ENCODE peak calls at places on chromosomes 16 and 17, in six cellular contexts. H is A549, S is adipocyte, G is fibroblast of lung, W is fibroblast of the aortic adventitia, Z is AG10803. F is an unnamed sample.

GRCh38 chr16:50861926-50862325 is 120.0 kb downstream of the CYLD start:
- DNase-seq in H (peak; percentile 21), S (peak; percentile 41), G (peak; percentile 90), W (peak; percentile 64), Z (peak; percentile 21), F (peak; percentile 52)

GRCh38 chr16:29816694-29817441 is 916 bp downstream of the PAGR1 start:
- DNase-seq in H (peak; percentile 67), S (peak; percentile 80), G (peak; percentile 70), W (peak; percentile 58), Z (peak; percentile 60), F (peak; percentile 63)

GRCh38 chr17:58302171-58302918 is 21.6 kb upstream of the MPO start:
- DNase-seq in H (no peak), S (no peak), G (no peak), W (no peak), Z (no peak), F (no peak)

GRCh38 chr17:11545002-11545401 is 53.3 kb upstream of the DNAH9 start:
- DNase-seq in H (no peak), S (no peak), G (no peak), W (no peak), Z (no peak), F (no peak)

GRCh38 chr17:47315451-47316266 is 8.1 kb upstream of the EFCAB13 start:
- DNase-seq in H (peak; percentile 84), S (peak; percentile 92), G (peak; percentile 86), W (peak; percentile 90), Z (peak; percentile 79), F (peak; percentile 98)

GRCh38 chr16:75535901-75536300 is at the start of gene CHST5:
- DNase-seq in H (no peak), S (no peak), G (no peak), W (no peak), Z (no peak), F (no peak)

GRCh38 chr17:64057701-64058263 is 37.3 kb upstream of the ICAM2 start:
- DNase-seq in H (no peak), S (no peak), G (no peak), W (no peak), Z (no peak), F (no peak)

GRCh38 chr16:57984443-57985203 is 13.7 kb upstream of the CNGB1 start:
- DNase-seq in H (peak; percentile 69), S (peak; percentile 66), G (peak; percentile 68), W (peak; percentile 51), Z (peak; percentile 29), F (peak; percentile 71)

GRCh38 chr16:19396555-19397011 is 21.1 kb upstream of the TMC5 start:
- DNase-seq in H (no peak), S (no peak), G (no peak), W (no peak), Z (no peak), F (no peak)

GRCh38 chr16:81632392-81633146 is 146.5 kb upstream of the PLCG2 start:
- DNase-seq in H (peak; percentile 60), S (peak; percentile 61), G (peak; percentile 95), W (no peak), Z (peak; percentile 69), F (peak; percentile 52)

GRCh38 chr16:2514333-2515179 is 804 bp downstream of the ATP6V0C start:
- DNase-seq in H (no peak), S (peak; percentile 43), G (no peak), W (no peak), Z (no peak), F (no peak)

GRCh38 chr16:53771655-53772497 is 67.9 kb downstream of the FTO start:
- DNase-seq in H (no peak), S (peak; percentile 48), G (no peak), W (no peak), Z (peak; percentile 65), F (peak; percentile 29)

GRCh38 chr17:2656293-2656692 is 55.3 kb downstream of the CLUH start:
- DNase-seq in H (no peak), S (no peak), G (no peak), W (no peak), Z (no peak), F (peak; percentile 40)

GRCh38 chr17:42514867-42515266 is 21.2 kb upstream of the NAGLU start:
- DNase-seq in H (no peak), S (no peak), G (no peak), W (no peak), Z (no peak), F (no peak)

GRCh38 chr16:88554711-88555264 is 15.4 kb upstream of the ZC3H18 start:
- DNase-seq in H (no peak), S (no peak), G (no peak), W (no peak), Z (no peak), F (no peak)

GRCh38 chr16:31869511-31870201 is 4.0 kb upstream of the ZNF267 start:
- DNase-seq in H (no peak), S (peak; percentile 36), G (peak; percentile 80), W (peak; percentile 67), Z (peak; percentile 66), F (peak; percentile 70)

GRCh38 chr17:1365445-1366039 is 34.5 kb downstream of the YWHAE start:
- DNase-seq in H (peak; percentile 82), S (peak; percentile 94), G (peak; percentile 68), W (peak; percentile 89), Z (peak; percentile 78), F (peak; percentile 86)

GRCh38 chr17:45775576-45776011 is 8.5 kb upstream of the CRHR1 start:
- DNase-seq in H (no peak), S (no peak), G (no peak), W (no peak), Z (peak; percentile 12), F (no peak)

GRCh38 chr16:49129935-49130334 is 151.7 kb downstream of the CBLN1 start:
- DNase-seq in H (no peak), S (no peak), G (no peak), W (no peak), Z (no peak), F (no peak)

GRCh38 chr16:85422374-85423185 is 190.5 kb upstream of the GSE1 start:
- DNase-seq in H (no peak), S (no peak), G (no peak), W (no peak), Z (no peak), F (no peak)

GRCh38 chr17:82372063-82372590 is 562 bp downstream of the UTS2R start:
- DNase-seq in H (no peak), S (no peak), G (no peak), W (no peak), Z (no peak), F (no peak)

GRCh38 chr17:82375359-82376041 is 3.9 kb downstream of the UTS2R start:
- DNase-seq in H (no peak), S (no peak), G (no peak), W (no peak), Z (no peak), F (no peak)

GRCh38 chr17:82372591-82373452 is 1.3 kb downstream of the UTS2R start:
- DNase-seq in H (no peak), S (no peak), G (no peak), W (no peak), Z (no peak), F (no peak)

GRCh38 chr17:82374626-82375331 is 3.2 kb downstream of the UTS2R start:
- DNase-seq in H (no peak), S (no peak), G (no peak), W (no peak), Z (no peak), F (no peak)

GRCh38 chr17:82373731-82374625 is 2.4 kb downstream of the UTS2R start:
- DNase-seq in H (no peak), S (no peak), G (no peak), W (no peak), Z (no peak), F (no peak)
- H3K4me3 ChIP-seq in H (no peak overlapping the region), S (no peak overlapping the region), G (no peak overlapping the region), W (no peak overlapping the region), Z (no peak overlapping the region), F (no peak overlapping the region)

GRCh38 chr16:86577314-86577971 is 906 bp upstream of the FOXL1 start:
- DNase-seq in H (no peak), S (no peak), G (peak; percentile 80), W (no peak), Z (no peak), F (peak; percentile 69)
- H3K4me3 ChIP-seq in H (peak overlapping the region; percentile 59), S (peak overlapping the region; percentile 83), G (peak overlapping the region; percentile 62), W (peak overlapping the region; percentile 68), Z (peak overlapping the region; percentile 71), F (no peak overlapping the region)

GRCh38 chr17:77735051-77735340 is 223.5 kb upstream of the TNRC6C start:
- DNase-seq in H (no peak), S (no peak), G (no peak), W (no peak), Z (no peak), F (no peak)
- H3K4me3 ChIP-seq in H (no peak overlapping the region), S (peak overlapping the region; percentile 5), G (no peak overlapping the region), W (no peak overlapping the region), Z (no peak overlapping the region), F (no peak overlapping the region)

DNA sequence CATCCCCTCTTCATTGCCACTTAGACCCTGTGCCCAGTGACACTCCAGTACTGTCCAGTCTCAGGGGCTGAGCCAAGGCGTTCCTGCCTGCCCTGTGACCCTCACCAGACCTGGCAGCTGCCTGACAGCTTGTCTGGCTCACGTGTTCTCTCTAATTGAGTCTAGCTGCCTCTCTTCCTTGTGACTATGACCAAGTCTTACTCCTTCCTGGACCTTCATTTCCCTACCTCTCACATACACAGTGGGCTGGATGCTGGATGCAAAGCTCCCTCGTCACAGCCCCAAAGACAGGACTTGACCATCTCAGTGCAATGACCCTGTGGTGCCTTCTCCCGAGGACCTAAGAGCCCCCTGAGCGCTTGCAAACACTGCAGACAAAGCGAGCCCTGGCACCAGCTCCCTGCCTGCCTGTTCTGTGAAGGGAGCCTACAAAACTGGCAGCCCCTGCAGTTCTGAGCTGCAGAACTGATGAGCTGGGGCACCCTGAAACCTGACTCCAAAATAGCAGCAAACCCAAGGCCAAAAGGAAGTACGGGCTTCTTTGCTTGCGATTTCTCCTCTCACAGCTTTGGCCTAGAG is 1.7 kb downstream of the DEXI start:
- DNase-seq in H (no peak), S (peak; percentile 59), G (no peak), W (no peak), Z (no peak), F (no peak)
- H3K4me3 ChIP-seq in H (peak overlapping the region; percentile 87), S (peak overlapping the region; percentile 93), G (peak overlapping the region; percentile 94), W (peak overlapping the region; percentile 85), Z (peak overlapping the region; percentile 77), F (peak overlapping the region; percentile 69)

DNA sequence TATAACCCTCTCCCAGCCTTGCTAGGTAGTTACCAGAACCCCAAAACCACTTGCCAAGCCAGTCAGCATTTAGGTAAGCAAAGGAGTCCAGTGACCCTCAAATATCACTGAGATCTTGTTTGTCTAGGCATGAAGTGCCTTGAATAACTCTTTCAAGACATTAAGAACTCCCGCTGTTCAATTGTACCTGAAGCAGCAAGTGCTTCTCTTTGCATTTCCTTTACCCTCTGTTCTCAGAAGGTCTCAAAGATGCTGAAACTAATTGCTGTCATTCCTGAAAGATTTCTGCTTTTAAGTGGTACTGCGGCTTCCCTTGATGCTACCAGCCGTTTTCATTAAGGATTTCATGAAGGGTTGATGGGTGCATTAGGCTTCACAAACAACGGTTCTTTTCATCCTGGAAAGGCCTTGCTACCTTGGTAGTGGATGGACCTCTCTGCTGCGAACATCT is 142.7 kb downstream of the PITPNC1 start:
- DNase-seq in H (no peak), S (no peak), G (no peak), W (no peak), Z (no peak), F (no peak)
- H3K4me3 ChIP-seq in H (no peak overlapping the region), S (peak overlapping the region; percentile 66), G (no peak overlapping the region), W (no peak overlapping the region), Z (no peak overlapping the region), F (no peak overlapping the region)

GRCh38 chr17:10114931-10115535 is 83.4 kb downstream of the GAS7 start:
- DNase-seq in H (peak; percentile 87), S (peak; percentile 98), G (peak; percentile 87), W (peak; percentile 96), Z (peak; percentile 99), F (peak; percentile 98)
- H3K4me3 ChIP-seq in H (peak overlapping the region; percentile 28), S (peak overlapping the region; percentile 49), G (peak overlapping the region; percentile 23), W (peak overlapping the region; percentile 46), Z (peak overlapping the region; percentile 51), F (peak overlapping the region; percentile 14)